ENCODE peak calls at places on chromosomes 4 and X, in six cellular contexts. T, W, B, O, N and D are unnamed samples.

GRCh38 chr4:98778206-98778605 is 119.8 kb upstream of the TSPAN5 start:
- DNase-seq in T (no peak), W (peak; percentile 76), B (no peak), O (peak; percentile 96), N (no peak), D (no peak)

GRCh38 chr4:185480016-185480732 is 8.6 kb upstream of the CCDC110 start:
- DNase-seq in T (no peak), W (no peak), B (no peak), O (no peak), N (no peak), D (no peak)

GRCh38 chrX:133053854-133054565 is 42.9 kb downstream of the USP26 start:
- DNase-seq in T (no peak), W (peak; percentile 16), B (no peak), O (peak; percentile 53), N (no peak), D (no peak)

GRCh38 chr4:127782025-127782274 is 172 bp upstream of the HSPA4L start:
- DNase-seq in T (no peak), W (peak; percentile 90), B (peak; percentile 87), O (peak; percentile 73), N (peak; percentile 89), D (no peak)

GRCh38 chr4:36081185-36081584 is 163.1 kb downstream of the ARAP2 start:
- DNase-seq in T (no peak), W (no peak), B (no peak), O (no peak), N (no peak), D (no peak)

GRCh38 chr4:3106339-3107186 is 32.1 kb downstream of the HTT start:
- DNase-seq in T (peak; percentile 83), W (peak; percentile 90), B (peak; percentile 88), O (peak; percentile 94), N (peak; percentile 87), D (no peak)

GRCh38 chrX:94743478-94743877 is 1069.5 kb downstream of the FAM133A start:
- DNase-seq in T (no peak), W (no peak), B (no peak), O (no peak), N (no peak), D (no peak)

GRCh38 chrX:107552976-107553375 is 75.3 kb upstream of the PRPS1 start:
- DNase-seq in T (no peak), W (no peak), B (no peak), O (no peak), N (no peak), D (no peak)

GRCh38 chrX:136147966-136148365 is 633 bp downstream of the FHL1 start:
- DNase-seq in T (no peak), W (no peak), B (peak; percentile 11), O (no peak), N (no peak), D (no peak)

GRCh38 chr4:27886075-27886474 is 1025.4 kb downstream of the STIM2 start:
- DNase-seq in T (no peak), W (no peak), B (no peak), O (no peak), N (no peak), D (no peak)

GRCh38 chrX:8663325-8663724 is 68.6 kb downstream of the ANOS1 start:
- DNase-seq in T (no peak), W (no peak), B (no peak), O (peak; percentile 18), N (no peak), D (no peak)

GRCh38 chr4:34633216-34633615 is 1611.1 kb downstream of the ARAP2 start:
- DNase-seq in T (no peak), W (no peak), B (no peak), O (no peak), N (no peak), D (no peak)

GRCh38 chr4:112378858-112379257 is 81.7 kb downstream of the ALPK1 start:
- DNase-seq in T (no peak), W (no peak), B (no peak), O (no peak), N (no peak), D (no peak)

GRCh38 chrX:119726900-119727555 is 31.4 kb upstream of the SOWAHD start:
- DNase-seq in T (no peak), W (no peak), B (no peak), O (peak; percentile 5), N (no peak), D (no peak)

GRCh38 chr4:38468491-38468890 is 195.5 kb upstream of the KLF3 start:
- DNase-seq in T (no peak), W (no peak), B (no peak), O (no peak), N (no peak), D (no peak)

GRCh38 chr4:41600243-41600642 is 62.3 kb downstream of the LIMCH1 start:
- DNase-seq in T (no peak), W (peak; percentile 30), B (no peak), O (peak; percentile 28), N (no peak), D (no peak)

GRCh38 chr4:159764343-159764952 is 661.6 kb downstream of the RAPGEF2 start:
- DNase-seq in T (peak; percentile 68), W (peak; percentile 31), B (peak; percentile 33), O (peak; percentile 64), N (no peak), D (no peak)

GRCh38 chr4:17786567-17786966 is 5.1 kb upstream of the FAM184B start:
- DNase-seq in T (no peak), W (no peak), B (no peak), O (peak; percentile 18), N (no peak), D (no peak)

GRCh38 chr4:30399476-30399875 is 320.7 kb upstream of the PCDH7 start:
- DNase-seq in T (no peak), W (no peak), B (no peak), O (no peak), N (no peak), D (no peak)

GRCh38 chrX:13001961-13002671 is 27.2 kb downstream of the TMSB4X start:
- DNase-seq in T (no peak), W (no peak), B (no peak), O (peak; percentile 86), N (no peak), D (no peak)

GRCh38 chr4:87632469-87632868 is 17.6 kb upstream of the DMP1 start:
- DNase-seq in T (no peak), W (no peak), B (no peak), O (peak; percentile 24), N (no peak), D (no peak)

GRCh38 chrX:115023139-115023538 is 5.7 kb upstream of the IL13RA2 start:
- DNase-seq in T (no peak), W (peak; percentile 49), B (no peak), O (peak; percentile 96), N (no peak), D (no peak)

GRCh38 chr4:37246891-37247290 is 2.3 kb downstream of the NWD2 start:
- DNase-seq in T (no peak), W (no peak), B (no peak), O (no peak), N (no peak), D (no peak)

GRCh38 chr4:7381890-7382633 is 52.7 kb downstream of the PSAPL1 start:
- DNase-seq in T (no peak), W (no peak), B (no peak), O (no peak), N (no peak), D (peak; percentile 67)
- TF ChIP-seq CTCF in T (no peak), W (no peak), B (no peak), O (no peak), N (no peak), D (no peak)

DNA sequence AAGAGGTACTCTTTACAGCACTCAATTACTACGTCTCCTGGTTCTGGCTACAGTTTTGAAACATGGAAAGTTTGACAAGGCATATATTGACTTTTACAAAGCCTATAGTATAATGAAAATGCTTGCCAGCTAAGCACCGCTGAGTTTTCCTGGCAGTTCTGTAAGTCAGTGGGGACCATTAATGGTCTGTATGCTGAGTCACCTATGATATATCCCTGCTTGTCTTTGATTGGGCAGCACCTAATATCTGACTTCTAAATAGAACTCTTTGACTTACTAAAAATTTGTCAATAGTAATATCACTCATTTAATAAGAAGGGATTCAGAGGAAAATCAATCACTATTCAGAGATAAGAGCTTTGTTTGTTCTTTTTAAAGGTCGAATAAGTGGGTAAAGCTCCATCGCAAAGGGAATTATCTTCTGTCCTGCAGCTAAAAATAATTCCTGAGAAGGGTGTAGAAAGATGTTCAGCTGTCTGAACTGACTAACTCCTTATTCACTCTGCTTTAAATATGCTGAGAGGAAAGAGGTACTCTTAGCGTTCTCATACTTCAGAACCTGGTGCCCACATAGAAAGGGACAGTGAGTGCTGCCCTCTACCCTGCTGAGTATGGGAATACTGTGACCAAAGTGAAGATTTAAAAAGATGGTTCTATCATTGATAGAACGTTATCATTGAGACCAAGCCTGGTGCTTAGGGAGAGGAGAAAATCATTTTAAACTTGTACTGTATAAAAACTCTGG is 959 bp downstream of the SMPX start:
- DNase-seq in T (peak; percentile 63), W (no peak), B (no peak), O (peak; percentile 16), N (no peak), D (no peak)
- TF ChIP-seq CTCF in T (no peak), W (no peak), B (no peak), O (no peak), N (no peak), D (peak; percentile 37)

GRCh38 chrX:101617211-101618191 is at the start of gene ARMCX6:
- DNase-seq in T (peak; percentile 76), W (peak; percentile 49), B (peak; percentile 69), O (peak; percentile 55), N (peak; percentile 85), D (no peak)
- TF ChIP-seq CTCF in T (peak; percentile 29), W (peak; percentile 42), B (peak; percentile 42), O (peak; percentile 26), N (peak; percentile 33), D (peak; percentile 77)

GRCh38 chr4:16764622-16765021 is 133.8 kb downstream of the LDB2 start:
- DNase-seq in T (peak; percentile 20), W (no peak), B (no peak), O (no peak), N (no peak), D (no peak)
- TF ChIP-seq CTCF in T (peak; percentile 31), W (peak; percentile 5), B (no peak), O (no peak), N (peak; percentile 24), D (peak; percentile 72)